ENCODE peak calls at places on chromosomes 6 and 20, in seven cellular contexts. F is hypothalamus; L is HTR-8/SVneo; A is activated naive CD4-positive, alpha-beta T cell treated with anti-CD3 and anti-CD28 coated beads, Interleukin-2, amount 50 U/mL, for 16 hours; R is brain pericyte; I is activated CD8-positive, alpha-beta memory T cell treated with anti-CD3 and anti-CD28 coated beads, Interleukin-2, amount 50 U/mL, for 4 hours; U is fibroblast of the aortic adventitia. T is an unnamed sample.

GRCh38 chr6:117559299-117559698 is 43.0 kb downstream of the GOPC start:
- DNase-seq in F (no peak), L (no peak), A (no peak), R (no peak), I (no peak), U (no peak), T (no peak)

GRCh38 chr6:136822051-136822378 is 377 bp upstream of the PEX7 start:
- DNase-seq in F (no peak), L (no peak), A (peak), R (no peak), I (no peak), U (no peak), T (no peak)

GRCh38 chr6:18025591-18025990 is 38.2 kb upstream of the KIF13A start:
- DNase-seq in F (no peak), L (no peak), A (no peak), R (no peak), I (no peak), U (no peak), T (no peak)

GRCh38 chr6:105993769-105994521 is 92.2 kb upstream of the PRDM1 start:
- DNase-seq in F (no peak), L (no peak), A (peak), R (no peak), I (peak), U (peak), T (peak)

GRCh38 chr6:125142614-125143013 is 11.0 kb upstream of the TPD52L1 start:
- DNase-seq in F (no peak), L (no peak), A (no peak), R (no peak), I (no peak), U (no peak), T (no peak)

GRCh38 chr6:127297502-127298070 is 30.9 kb downstream of the RNF146 start:
- DNase-seq in F (no peak), L (no peak), A (no peak), R (no peak), I (no peak), U (no peak), T (no peak)

GRCh38 chr20:57175397-57176010 is 90.9 kb downstream of the BMP7 start:
- DNase-seq in F (no peak), L (no peak), A (no peak), R (no peak), I (no peak), U (no peak), T (no peak)

GRCh38 chr6:45021652-45022051 is 306.5 kb upstream of the RUNX2 start:
- DNase-seq in F (no peak), L (no peak), A (no peak), R (no peak), I (no peak), U (peak), T (no peak)

GRCh38 chr20:51529758-51530157 is 12.8 kb downstream of the NFATC2 start:
- DNase-seq in F (no peak), L (no peak), A (peak), R (no peak), I (peak), U (no peak), T (no peak)

GRCh38 chr6:37279366-37280134 is 21.6 kb upstream of the TMEM217 start:
- DNase-seq in F (no peak), L (no peak), A (no peak), R (no peak), I (no peak), U (peak), T (no peak)

GRCh38 chr20:47377122-47377722 is 20.7 kb upstream of the ZMYND8 start:
- DNase-seq in F (no peak), L (no peak), A (no peak), R (no peak), I (no peak), U (no peak), T (no peak)

GRCh38 chr6:87794922-87795885 is 93.2 kb upstream of the AKIRIN2 start:
- DNase-seq in F (no peak), L (no peak), A (no peak), R (no peak), I (no peak), U (no peak), T (no peak)

GRCh38 chr6:22631101-22631500 is 61.7 kb downstream of the HDGFL1 start:
- DNase-seq in F (no peak), L (no peak), A (no peak), R (no peak), I (no peak), U (peak), T (no peak)

GRCh38 chr6:107670792-107671199 is 153.3 kb downstream of the SCML4 start:
- DNase-seq in F (no peak), L (no peak), A (peak), R (no peak), I (no peak), U (peak), T (no peak)

GRCh38 chr6:13915566-13916229 is 9.1 kb upstream of the RNF182 start:
- DNase-seq in F (no peak), L (no peak), A (no peak), R (no peak), I (no peak), U (no peak), T (no peak)

GRCh38 chr20:37596890-37597539 is 69.3 kb upstream of the BLCAP start:
- DNase-seq in F (no peak), L (no peak), A (no peak), R (no peak), I (no peak), U (no peak), T (no peak)

GRCh38 chr20:46544576-46544975 is 5.9 kb downstream of the OCSTAMP start:
- DNase-seq in F (no peak), L (no peak), A (no peak), R (no peak), I (no peak), U (peak), T (no peak)

GRCh38 chr6:138500045-138500665 is 861 bp upstream of the NHSL1 start:
- DNase-seq in F (no peak), L (no peak), A (no peak), R (no peak), I (no peak), U (no peak), T (no peak)

GRCh38 chr6:17491416-17492142 is 98.2 kb downstream of the CAP2 start:
- DNase-seq in F (no peak), L (no peak), A (no peak), R (no peak), I (no peak), U (no peak), T (no peak)

GRCh38 chr6:135298455-135298854 is 117.3 kb downstream of the MYB start:
- DNase-seq in F (no peak), L (no peak), A (no peak), R (no peak), I (no peak), U (no peak), T (no peak)

GRCh38 chr6:127117979-127118504 is 429 bp upstream of the RSPO3 start:
- DNase-seq in F (no peak), L (no peak), A (no peak), R (no peak), I (no peak), U (peak), T (no peak)

GRCh38 chr6:96939019-96939805 is 14.7 kb downstream of the KLHL32 start:
- DNase-seq in F (no peak), L (peak), A (peak), R (no peak), I (no peak), U (peak), T (no peak)

GRCh38 chr20:60209048-60209447 is 250.8 kb downstream of the CDH26 start:
- DNase-seq in F (no peak), L (peak), A (no peak), R (no peak), I (no peak), U (no peak), T (no peak)

GRCh38 chr20:19880256-19881079 is 122.4 kb downstream of the RIN2 start:
- DNase-seq in F (no peak), L (peak), A (no peak), R (no peak), I (no peak), U (peak), T (no peak)

GRCh38 chr6:152096863-152097496 is 289.5 kb downstream of the ESR1 start:
- DNase-seq in F (no peak), L (no peak), A (no peak), R (peak), I (no peak), U (peak), T (no peak)

GRCh38 chr20:19122395-19122794 is 90.0 kb upstream of the SLC24A3 start:
- DNase-seq in F (no peak), L (no peak), A (no peak), R (no peak), I (no peak), U (no peak), T (no peak)

GRCh38 chr20:58870293-58871014 is 17.9 kb downstream of the GNAS start:
- DNase-seq in F (no peak), L (peak), A (peak), R (no peak), I (peak), U (peak), T (peak)

GRCh38 chr6:7148100-7148822 is 40.5 kb downstream of the RREB1 start:
- DNase-seq in F (no peak), L (peak), A (peak), R (no peak), I (no peak), U (peak), T (no peak)

GRCh38 chr20:32516985-32517873 is 67.9 kb downstream of the NOL4L start:
- DNase-seq in F (no peak), L (no peak), A (no peak), R (no peak), I (no peak), U (no peak), T (no peak)

GRCh38 chr6:30918675-30919074 is 4.6 kb downstream of the VARS2 start:
- DNase-seq in F (no peak), L (no peak), A (no peak), R (no peak), I (no peak), U (no peak), T (no peak)

GRCh38 chr6:53651764-53652401 is 13.7 kb downstream of the KLHL31 start:
- DNase-seq in F (no peak), L (peak), A (peak), R (no peak), I (peak), U (peak), T (peak)

GRCh38 chr20:52305843-52306242 is 114.3 kb upstream of the ZFP64 start:
- DNase-seq in F (no peak), L (no peak), A (peak), R (no peak), I (peak), U (no peak), T (no peak)

GRCh38 chr6:138087549-138087948 is 19.7 kb downstream of the PERP start:
- DNase-seq in F (no peak), L (no peak), A (no peak), R (no peak), I (no peak), U (no peak), T (no peak)

GRCh38 chr6:45655630-45656422 is 278.1 kb upstream of the SUPT3H start:
- DNase-seq in F (no peak), L (peak), A (no peak), R (peak), I (no peak), U (peak), T (no peak)

GRCh38 chr6:129863664-129864063 is 2.5 kb upstream of the TMEM244 start:
- DNase-seq in F (no peak), L (peak), A (no peak), R (no peak), I (no peak), U (no peak), T (no peak)

GRCh38 chr6:72699142-72699541 is 77.3 kb downstream of the KCNQ5 start:
- DNase-seq in F (no peak), L (no peak), A (no peak), R (no peak), I (no peak), U (no peak), T (no peak)

GRCh38 chr6:101114703-101115102 is 233.6 kb upstream of the ASCC3 start:
- DNase-seq in F (no peak), L (peak), A (no peak), R (no peak), I (no peak), U (peak), T (peak)

GRCh38 chr6:8029243-8029870 is 34.8 kb downstream of the BLOC1S5 start:
- DNase-seq in F (no peak), L (no peak), A (no peak), R (no peak), I (no peak), U (peak), T (no peak)

GRCh38 chr20:58623579-58624473 is 27.3 kb upstream of the STX16 start:
- DNase-seq in F (peak), L (peak), A (no peak), R (peak), I (no peak), U (peak), T (peak)

GRCh38 chr6:125066964-125067363 is 86.6 kb upstream of the TPD52L1 start:
- DNase-seq in F (no peak), L (no peak), A (no peak), R (no peak), I (no peak), U (no peak), T (no peak)

T was measured in Peyer's patch.